ENCODE peak calls at places on chromosomes 6 and 20, in four cellular contexts. A is dorsolateral prefrontal cortex, I is AG10803, G is DMS53. M is an unnamed sample.
A peak's percentile ranks its signal among the peaks of the same experiment; 100 is the strongest.

GRCh38 chr6:40803897-40804702 is 216.9 kb upstream of the LRFN2 start:
- DNase-seq in A (no peak), I (peak; percentile 8), G (no peak), M (no peak)

GRCh38 chr6:158033077-158033750 is 51.6 kb downstream of the SYNJ2 start:
- DNase-seq in A (no peak), I (no peak), G (no peak), M (no peak)

GRCh38 chr20:56736285-56736857 is 107.3 kb downstream of the TFAP2C start:
- DNase-seq in A (no peak), I (no peak), G (no peak), M (no peak)

GRCh38 chr6:56488281-56488680 is 154.4 kb downstream of the DST start:
- DNase-seq in A (no peak), I (no peak), G (no peak), M (no peak)

GRCh38 chr6:79168695-79168980 is 65.8 kb downstream of the HMGN3 start:
- DNase-seq in A (no peak), I (no peak), G (no peak), M (no peak)

GRCh38 chr6:134506162-134506561 is 188.2 kb upstream of the SGK1 start:
- DNase-seq in A (no peak), I (no peak), G (no peak), M (no peak)

GRCh38 chr20:7113577-7114466 is 346.3 kb downstream of the BMP2 start:
- DNase-seq in A (peak; percentile 38), I (peak; percentile 11), G (peak; percentile 84), M (peak; percentile 5)

GRCh38 chr6:84618046-84618752 is 146.2 kb downstream of the TBX18 start:
- DNase-seq in A (no peak), I (peak; percentile 87), G (no peak), M (peak; percentile 59)